ENCODE peak calls at places on chromosome 16, in eight cellular contexts. One of them, this sample, is unnamed.

GRCh38 chr16:80719573-80719972 is 84.8 kb downstream of the CDYL2 start:
- DNase-seq in GM04504: no peak
- DNase-seq in EL: no peak
- DNase-seq in HFF-Myc: no peak
- DNase-seq in H9: no peak
- DNase-seq in mammary epithelial cell: no peak
- DNase-seq in NCI-H510A: no peak
- DNase-seq in substantia nigra: no peak
- DNase-seq in this sample: no peak

GRCh38 chr16:30921748-30922419 is 1.5 kb upstream of the FBXL19 start:
- DNase-seq in GM04504: peak
- DNase-seq in EL: peak
- DNase-seq in HFF-Myc: peak
- DNase-seq in H9: peak
- DNase-seq in mammary epithelial cell: no peak
- DNase-seq in NCI-H510A: peak
- DNase-seq in substantia nigra: peak
- DNase-seq in this sample: peak

GRCh38 chr16:56931253-56931768 is 631 bp upstream of the HERPUD1 start:
- DNase-seq in GM04504: no peak
- DNase-seq in EL: no peak
- DNase-seq in HFF-Myc: no peak
- DNase-seq in H9: no peak
- DNase-seq in mammary epithelial cell: no peak
- DNase-seq in NCI-H510A: peak
- DNase-seq in substantia nigra: no peak
- DNase-seq in this sample: no peak

GRCh38 chr16:58419241-58420012 is 27.2 kb downstream of the GINS3 start:
- DNase-seq in GM04504: no peak
- DNase-seq in EL: no peak
- DNase-seq in HFF-Myc: no peak
- DNase-seq in H9: no peak
- DNase-seq in mammary epithelial cell: no peak
- DNase-seq in NCI-H510A: no peak
- DNase-seq in substantia nigra: no peak
- DNase-seq in this sample: no peak

GRCh38 chr16:56357291-56357764 is 68.0 kb downstream of the AMFR start:
- DNase-seq in GM04504: peak
- DNase-seq in EL: peak
- DNase-seq in HFF-Myc: no peak
- DNase-seq in H9: peak
- DNase-seq in mammary epithelial cell: peak
- DNase-seq in NCI-H510A: no peak
- DNase-seq in substantia nigra: no peak
- DNase-seq in this sample: no peak

GRCh38 chr16:69260506-69260905 is 50.6 kb upstream of the VPS4A start:
- DNase-seq in GM04504: no peak
- DNase-seq in EL: no peak
- DNase-seq in HFF-Myc: no peak
- DNase-seq in H9: no peak
- DNase-seq in mammary epithelial cell: no peak
- DNase-seq in NCI-H510A: no peak
- DNase-seq in substantia nigra: no peak
- DNase-seq in this sample: no peak

GRCh38 chr16:66904428-66904845 is 14.2 kb downstream of the CDH16 start:
- DNase-seq in GM04504: no peak
- DNase-seq in EL: no peak
- DNase-seq in HFF-Myc: no peak
- DNase-seq in H9: no peak
- DNase-seq in mammary epithelial cell: no peak
- DNase-seq in NCI-H510A: no peak
- DNase-seq in substantia nigra: no peak
- DNase-seq in this sample: no peak

GRCh38 chr16:66561381-66562080 is 4.7 kb upstream of the CMTM1 start:
- DNase-seq in GM04504: no peak
- DNase-seq in EL: no peak
- DNase-seq in HFF-Myc: no peak
- DNase-seq in H9: no peak
- DNase-seq in mammary epithelial cell: no peak
- DNase-seq in NCI-H510A: no peak
- DNase-seq in substantia nigra: no peak
- DNase-seq in this sample: no peak

GRCh38 chr16:88326611-88327485 is 55.9 kb upstream of the ZNF469 start:
- DNase-seq in GM04504: no peak
- DNase-seq in EL: no peak
- DNase-seq in HFF-Myc: no peak
- DNase-seq in H9: no peak
- DNase-seq in mammary epithelial cell: no peak
- DNase-seq in NCI-H510A: no peak
- DNase-seq in substantia nigra: no peak
- DNase-seq in this sample: no peak

GRCh38 chr16:12298285-12298684 is 321.8 kb downstream of the SNX29 start:
- DNase-seq in GM04504: no peak
- DNase-seq in EL: no peak
- DNase-seq in HFF-Myc: no peak
- DNase-seq in H9: no peak
- DNase-seq in mammary epithelial cell: no peak
- DNase-seq in NCI-H510A: no peak
- DNase-seq in substantia nigra: no peak
- DNase-seq in this sample: no peak

GRCh38 chr16:24525970-24526559 is 13.3 kb upstream of the RBBP6 start:
- DNase-seq in GM04504: peak
- DNase-seq in EL: peak
- DNase-seq in HFF-Myc: no peak
- DNase-seq in H9: peak
- DNase-seq in mammary epithelial cell: peak
- DNase-seq in NCI-H510A: no peak
- DNase-seq in substantia nigra: no peak
- DNase-seq in this sample: no peak

GRCh38 chr16:80527297-80527696 is 13.5 kb upstream of the DYNLRB2 start:
- DNase-seq in GM04504: no peak
- DNase-seq in EL: peak
- DNase-seq in HFF-Myc: no peak
- DNase-seq in H9: peak
- DNase-seq in mammary epithelial cell: peak
- DNase-seq in NCI-H510A: no peak
- DNase-seq in substantia nigra: no peak
- DNase-seq in this sample: peak

GRCh38 chr16:2339521-2340484 is 725 bp downstream of the ABCA3 start:
- DNase-seq in GM04504: no peak
- DNase-seq in EL: peak
- DNase-seq in HFF-Myc: no peak
- DNase-seq in H9: peak
- DNase-seq in mammary epithelial cell: peak
- DNase-seq in NCI-H510A: peak
- DNase-seq in substantia nigra: peak
- DNase-seq in this sample: peak

GRCh38 chr16:82627811-82628339 is 1.1 kb downstream of the CDH13 start:
- DNase-seq in GM04504: no peak
- DNase-seq in EL: peak
- DNase-seq in HFF-Myc: no peak
- DNase-seq in H9: peak
- DNase-seq in mammary epithelial cell: peak
- DNase-seq in NCI-H510A: no peak
- DNase-seq in substantia nigra: no peak
- DNase-seq in this sample: no peak

GRCh38 chr16:85574672-85575475 is 38.2 kb upstream of the GSE1 start:
- DNase-seq in GM04504: no peak
- DNase-seq in EL: no peak
- DNase-seq in HFF-Myc: no peak
- DNase-seq in H9: no peak
- DNase-seq in mammary epithelial cell: no peak
- DNase-seq in NCI-H510A: no peak
- DNase-seq in substantia nigra: no peak
- DNase-seq in this sample: no peak

GRCh38 chr16:35506018-35506897 is 2046.8 kb downstream of the TP53TG3F start:
- DNase-seq in GM04504: no peak
- DNase-seq in EL: no peak
- DNase-seq in HFF-Myc: no peak
- DNase-seq in H9: no peak
- DNase-seq in mammary epithelial cell: no peak
- DNase-seq in NCI-H510A: peak
- DNase-seq in substantia nigra: no peak
- DNase-seq in this sample: no peak

GRCh38 chr16:87344931-87345631 is 27.9 kb upstream of the C16orf95 start:
- DNase-seq in GM04504: no peak
- DNase-seq in EL: no peak
- DNase-seq in HFF-Myc: no peak
- DNase-seq in H9: peak
- DNase-seq in mammary epithelial cell: no peak
- DNase-seq in NCI-H510A: peak
- DNase-seq in substantia nigra: no peak
- DNase-seq in this sample: peak

GRCh38 chr16:1858189-1858588 is 13.8 kb downstream of the MEIOB start:
- DNase-seq in GM04504: no peak
- DNase-seq in EL: no peak
- DNase-seq in HFF-Myc: no peak
- DNase-seq in H9: no peak
- DNase-seq in mammary epithelial cell: no peak
- DNase-seq in NCI-H510A: no peak
- DNase-seq in substantia nigra: no peak
- DNase-seq in this sample: no peak

GRCh38 chr16:53886482-53887378 is 182.8 kb downstream of the FTO start:
- DNase-seq in GM04504: no peak
- DNase-seq in EL: no peak
- DNase-seq in HFF-Myc: no peak
- DNase-seq in H9: no peak
- DNase-seq in mammary epithelial cell: no peak
- DNase-seq in NCI-H510A: no peak
- DNase-seq in substantia nigra: no peak
- DNase-seq in this sample: peak

GRCh38 chr16:19135201-19135838 is 21.6 kb downstream of the ITPRIPL2 start:
- DNase-seq in GM04504: no peak
- DNase-seq in EL: no peak
- DNase-seq in HFF-Myc: no peak
- DNase-seq in H9: no peak
- DNase-seq in mammary epithelial cell: no peak
- DNase-seq in NCI-H510A: no peak
- DNase-seq in substantia nigra: no peak
- DNase-seq in this sample: no peak

GRCh38 chr16:88850531-88851199 is 6.1 kb downstream of the GALNS start:
- DNase-seq in GM04504: no peak
- DNase-seq in EL: no peak
- DNase-seq in HFF-Myc: no peak
- DNase-seq in H9: no peak
- DNase-seq in mammary epithelial cell: no peak
- DNase-seq in NCI-H510A: no peak
- DNase-seq in substantia nigra: no peak
- DNase-seq in this sample: no peak

GRCh38 chr16:1534021-1535020 is 855 bp downstream of the TMEM204 start:
- DNase-seq in GM04504: peak
- DNase-seq in EL: peak
- DNase-seq in HFF-Myc: no peak
- DNase-seq in H9: no peak
- DNase-seq in mammary epithelial cell: no peak
- DNase-seq in NCI-H510A: no peak
- DNase-seq in substantia nigra: no peak
- DNase-seq in this sample: peak

GRCh38 chr16:228151-228855 is 946 bp downstream of the LUC7L start:
- DNase-seq in GM04504: no peak
- DNase-seq in EL: peak
- DNase-seq in HFF-Myc: no peak
- DNase-seq in H9: no peak
- DNase-seq in mammary epithelial cell: peak
- DNase-seq in NCI-H510A: no peak
- DNase-seq in substantia nigra: no peak
- DNase-seq in this sample: no peak

GRCh38 chr16:79661578-79661977 is 61.0 kb upstream of the MAF start:
- DNase-seq in GM04504: no peak
- DNase-seq in EL: no peak
- DNase-seq in HFF-Myc: no peak
- DNase-seq in H9: no peak
- DNase-seq in mammary epithelial cell: no peak
- DNase-seq in NCI-H510A: no peak
- DNase-seq in substantia nigra: no peak
- DNase-seq in this sample: no peak

GRCh38 chr16:67165121-67166034 is 833 bp downstream of the HSF4 start:
- DNase-seq in GM04504: no peak
- DNase-seq in EL: no peak
- DNase-seq in HFF-Myc: no peak
- DNase-seq in H9: no peak
- DNase-seq in mammary epithelial cell: no peak
- DNase-seq in NCI-H510A: no peak
- DNase-seq in substantia nigra: no peak
- DNase-seq in this sample: no peak

GRCh38 chr16:59552164-59552563 is 818.0 kb upstream of the GOT2 start:
- DNase-seq in GM04504: no peak
- DNase-seq in EL: no peak
- DNase-seq in HFF-Myc: no peak
- DNase-seq in H9: no peak
- DNase-seq in mammary epithelial cell: no peak
- DNase-seq in NCI-H510A: no peak
- DNase-seq in substantia nigra: no peak
- DNase-seq in this sample: no peak